ENCODE peak calls at places on chromosomes 3 and 15, in four cellular contexts. N, G, Z and Q are unnamed samples.

GRCh38 chr3:39961404-39961693 is 151.9 kb downstream of the MYRIP start:
- DNase-seq in N (no peak), G (no peak), Z (no peak), Q (no peak)

GRCh38 chr3:61452536-61452991 is 108.8 kb upstream of the PTPRG start:
- DNase-seq in N (no peak), G (no peak), Z (no peak), Q (no peak)

GRCh38 chr15:41465822-41466421 is 27.8 kb upstream of the ITPKA start:
- DNase-seq in N (no peak), G (no peak), Z (peak), Q (no peak)

GRCh38 chr15:92232317-92232716 is 161.4 kb upstream of the ST8SIA2 start:
- DNase-seq in N (no peak), G (no peak), Z (no peak), Q (no peak)

GRCh38 chr3:69745503-69745902 is 6.2 kb downstream of the MITF start:
- DNase-seq in N (no peak), G (no peak), Z (no peak), Q (no peak)

GRCh38 chr15:70855764-70856163 is 1.8 kb upstream of the LARP6 start:
- DNase-seq in N (no peak), G (no peak), Z (no peak), Q (no peak)

GRCh38 chr15:55799287-55800212 is 56.6 kb upstream of the PRTG start:
- DNase-seq in N (no peak), G (peak), Z (peak), Q (peak)

GRCh38 chr3:43369404-43370345 is 83.3 kb downstream of the SNRK start:
- DNase-seq in N (no peak), G (no peak), Z (peak), Q (no peak)

GRCh38 chr3:64438837-64439236 is 213.6 kb upstream of the PRICKLE2 start:
- DNase-seq in N (peak), G (no peak), Z (no peak), Q (no peak)

GRCh38 chr15:26073430-26074333 is 210.6 kb upstream of the ATP10A start:
- DNase-seq in N (no peak), G (no peak), Z (no peak), Q (no peak)

GRCh38 chr3:15645740-15646490 is 44.4 kb downstream of the BTD start:
- DNase-seq in N (no peak), G (no peak), Z (no peak), Q (no peak)

GRCh38 chr3:140922634-140923033 is 19.0 kb upstream of the SLC25A36 start:
- DNase-seq in N (no peak), G (no peak), Z (peak), Q (no peak)

GRCh38 chr3:123627673-123628670 is 43.1 kb upstream of the HACD2 start:
- DNase-seq in N (no peak), G (peak), Z (no peak), Q (no peak)

GRCh38 chr3:101675709-101676218 is 1.2 kb downstream of the ZBTB11 start:
- DNase-seq in N (no peak), G (no peak), Z (no peak), Q (peak)

GRCh38 chr3:194250104-194251002 is 100.8 kb downstream of the CPN2 start:
- DNase-seq in N (no peak), G (peak), Z (no peak), Q (no peak)

GRCh38 chr3:185365281-185366211 is 2.6 kb downstream of the MAP3K13 start:
- DNase-seq in N (no peak), G (no peak), Z (no peak), Q (no peak)

GRCh38 chr15:64282701-64283100 is 73.3 kb downstream of the CSNK1G1 start:
- DNase-seq in N (no peak), G (no peak), Z (peak), Q (no peak)

GRCh38 chr15:83644453-83644852 is 9.5 kb upstream of the ADAMTSL3 start:
- DNase-seq in N (no peak), G (no peak), Z (no peak), Q (no peak)

GRCh38 chr3:48406443-48407431 is 23.1 kb downstream of the PLXNB1 start:
- DNase-seq in N (peak), G (no peak), Z (peak), Q (peak)

GRCh38 chr3:186802701-186803100 is 3.6 kb downstream of the RFC4 start:
- DNase-seq in N (no peak), G (no peak), Z (no peak), Q (no peak)

GRCh38 chr15:90845201-90845949 is 23.0 kb upstream of the FURIN start:
- DNase-seq in N (no peak), G (no peak), Z (peak), Q (no peak)

GRCh38 chr3:112136959-112137693 is 4.1 kb upstream of the GCSAM start:
- DNase-seq in N (peak), G (no peak), Z (peak), Q (no peak)

GRCh38 chr3:85709483-85709882 is 750.7 kb downstream of the CADM2 start:
- DNase-seq in N (no peak), G (no peak), Z (no peak), Q (no peak)

GRCh38 chr15:68924866-68925599 is 5.3 kb upstream of the SPESP1 start:
- DNase-seq in N (peak), G (peak), Z (peak), Q (peak)

GRCh38 chr3:184299488-184300376 is 691 bp downstream of the PSMD2 start:
- DNase-seq in N (no peak), G (no peak), Z (no peak), Q (no peak)

GRCh38 chr3:85631070-85631469 is 672.3 kb downstream of the CADM2 start:
- DNase-seq in N (no peak), G (no peak), Z (no peak), Q (no peak)

GRCh38 chr3:186440850-186441249 is 78.8 kb upstream of the DGKG start:
- DNase-seq in N (no peak), G (no peak), Z (no peak), Q (no peak)

GRCh38 chr3:23637339-23637738 is 168.4 kb upstream of the UBE2E1 start:
- DNase-seq in N (no peak), G (no peak), Z (no peak), Q (no peak)

GRCh38 chr3:23644741-23645140 is 161.0 kb upstream of the UBE2E1 start:
- DNase-seq in N (no peak), G (no peak), Z (no peak), Q (no peak)

GRCh38 chr3:23644099-23644498 is 161.7 kb upstream of the UBE2E1 start:
- DNase-seq in N (no peak), G (no peak), Z (no peak), Q (no peak)

GRCh38 chr3:23645533-23646196 is 160.1 kb upstream of the UBE2E1 start:
- DNase-seq in N (no peak), G (no peak), Z (no peak), Q (no peak)

DNA sequence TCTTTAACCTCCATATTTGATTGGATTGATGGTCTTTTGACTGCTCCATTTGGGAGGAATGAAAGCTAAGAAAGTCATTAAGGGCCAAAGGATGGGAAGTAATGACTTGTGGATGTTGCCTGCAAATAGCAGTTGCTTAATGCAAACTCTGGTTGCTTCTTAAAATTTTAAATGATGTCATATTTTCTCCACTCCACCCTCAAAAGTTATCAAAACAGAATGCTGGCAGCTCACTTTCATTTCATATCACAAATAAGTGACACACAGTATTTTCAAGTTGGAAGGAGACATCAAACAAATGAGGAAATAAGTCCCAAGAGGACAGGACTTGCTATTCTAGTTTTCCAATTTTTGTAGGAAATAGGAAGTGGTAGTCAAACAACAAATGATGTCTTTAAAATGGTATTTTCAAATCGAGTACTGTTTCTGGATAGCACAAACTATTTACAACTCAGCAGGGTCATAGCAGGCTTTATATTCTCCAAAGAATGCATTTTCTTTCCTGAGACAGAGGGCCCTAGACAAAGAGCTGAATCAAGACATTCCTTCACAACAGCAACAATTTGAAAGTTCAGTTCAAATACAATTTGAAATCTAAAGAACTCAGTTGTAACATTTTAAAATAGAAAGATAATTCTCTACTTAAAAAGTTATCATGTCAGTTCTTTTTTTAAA is 165.1 kb upstream of the UBE2E1 start:
- DNase-seq in N (no peak), G (no peak), Z (no peak), Q (no peak)
- H3K4me3 ChIP-seq in N (no peak), G (no peak), Z (no peak), Q (no peak)

DNA sequence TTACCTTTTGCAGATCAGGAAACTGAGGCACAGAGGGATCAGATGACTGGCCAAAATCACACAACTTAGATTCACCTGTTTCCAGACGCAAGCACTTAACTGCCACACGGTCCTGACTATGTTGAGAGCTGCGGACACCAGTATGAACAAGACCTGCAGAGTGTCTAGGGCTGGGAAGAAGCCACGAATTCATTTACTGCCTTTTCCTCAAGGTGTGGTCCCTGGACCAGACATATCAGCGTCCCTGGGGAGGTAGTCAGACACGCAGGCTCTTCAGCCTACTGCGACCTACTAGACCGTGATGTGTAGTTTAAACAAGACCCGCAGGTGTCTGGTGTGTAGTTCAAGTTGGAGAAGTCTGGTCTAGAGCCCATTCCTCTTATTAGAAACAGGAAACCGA is 541 bp upstream of the SLC6A11 start:
- DNase-seq in N (no peak), G (no peak), Z (no peak), Q (no peak)
- H3K4me3 ChIP-seq in N (peak), G (peak), Z (no peak), Q (no peak)

GRCh38 chr3:49868951-49869454 is 703 bp downstream of the CAMKV start:
- DNase-seq in N (peak), G (no peak), Z (peak), Q (no peak)

GRCh38 chr3:49867871-49868321 is 1.8 kb downstream of the CAMKV start:
- DNase-seq in N (no peak), G (no peak), Z (peak), Q (no peak)

GRCh38 chr3:49865198-49865784 is 4.4 kb downstream of the CAMKV start:
- DNase-seq in N (no peak), G (no peak), Z (no peak), Q (no peak)

GRCh38 chr3:49869525-49870126 is at the start of gene CAMKV:
- DNase-seq in N (peak), G (no peak), Z (peak), Q (no peak)

DNA sequence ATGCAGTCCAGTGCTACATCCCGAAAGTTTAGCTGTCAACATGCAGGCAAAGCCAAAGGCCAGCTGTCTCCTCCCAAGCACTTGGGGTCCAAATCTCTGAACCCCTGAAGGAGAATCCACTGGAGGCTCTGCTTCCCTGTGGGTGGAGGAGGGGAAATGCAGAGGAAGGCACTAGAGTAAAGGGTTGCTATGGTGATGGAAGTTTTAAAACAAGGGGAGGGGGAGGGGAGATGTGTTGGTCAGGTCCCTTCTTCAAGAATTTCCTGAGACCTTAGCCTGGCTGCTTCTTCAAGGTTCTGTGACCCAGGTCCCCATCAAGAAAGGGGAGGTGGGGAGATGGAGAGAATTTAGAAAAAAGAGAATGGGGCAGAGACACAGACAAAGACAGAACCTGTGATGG is 2.3 kb downstream of the CAMKV start:
- DNase-seq in N (no peak), G (no peak), Z (no peak), Q (no peak)
- H3K4me3 ChIP-seq in N (no peak), G (no peak), Z (no peak), Q (no peak)

GRCh38 chr3:127597020-127597771 is 1.0 kb upstream of the MCM2 start:
- DNase-seq in N (no peak), G (no peak), Z (peak), Q (no peak)
- H3K4me3 ChIP-seq in N (no peak), G (peak), Z (peak), Q (peak)